ENCODE peak calls at places on chromosomes 5 and 9, in six cellular contexts. R, H, S, J, M and C are unnamed samples.

GRCh38 chr5:139654875-139655491 is 6.8 kb downstream of the CXXC5 start:
- DNase-seq in R (no peak), H (peak; percentile 55), S (no peak), J (no peak), M (no peak), C (no peak)

GRCh38 chr5:7671420-7671819 is 179.5 kb downstream of the CFAP90 start:
- DNase-seq in R (no peak), H (no peak), S (no peak), J (no peak), M (no peak), C (no peak)

GRCh38 chr5:16852251-16853005 is 83.7 kb downstream of the MYO10 start:
- DNase-seq in R (no peak), H (no peak), S (no peak), J (no peak), M (no peak), C (no peak)

GRCh38 chr5:145244788-145245187 is 590.4 kb downstream of the PRELID2 start:
- DNase-seq in R (no peak), H (no peak), S (no peak), J (no peak), M (no peak), C (no peak)

GRCh38 chr5:78549043-78549442 is 99.5 kb downstream of the LHFPL2 start:
- DNase-seq in R (no peak), H (no peak), S (peak; percentile 17), J (peak; percentile 69), M (peak; percentile 86), C (no peak)

GRCh38 chr5:123278284-123278683 is 144.9 kb downstream of the CEP120 start:
- DNase-seq in R (no peak), H (no peak), S (no peak), J (no peak), M (no peak), C (no peak)

GRCh38 chr5:96388186-96388585 is 44.9 kb downstream of the PCSK1 start:
- DNase-seq in R (no peak), H (no peak), S (no peak), J (no peak), M (no peak), C (no peak)

GRCh38 chr5:141001854-141002666 is 35.8 kb downstream of the PCDHAC2 start:
- DNase-seq in R (no peak), H (no peak), S (peak; percentile 8), J (peak; percentile 32), M (no peak), C (no peak)

GRCh38 chr9:87020169-87020935 is 73.0 kb upstream of the GAS1 start:
- DNase-seq in R (no peak), H (no peak), S (no peak), J (no peak), M (no peak), C (no peak)

GRCh38 chr9:27094640-27095039 is 14.4 kb upstream of the TEK start:
- DNase-seq in R (no peak), H (no peak), S (no peak), J (no peak), M (no peak), C (no peak)

GRCh38 chr5:127298623-127299022 is 8.0 kb downstream of the MEGF10 start:
- DNase-seq in R (no peak), H (no peak), S (no peak), J (no peak), M (no peak), C (no peak)

GRCh38 chr9:88544245-88544644 is 9.3 kb downstream of the NXNL2 start:
- DNase-seq in R (no peak), H (no peak), S (no peak), J (no peak), M (no peak), C (no peak)

GRCh38 chr5:98911221-98912040 is 17.4 kb downstream of the CHD1 start:
- DNase-seq in R (no peak), H (no peak), S (no peak), J (no peak), M (no peak), C (no peak)

GRCh38 chr9:126435105-126435504 is 108.5 kb downstream of the MVB12B start:
- DNase-seq in R (no peak), H (no peak), S (no peak), J (no peak), M (no peak), C (no peak)

GRCh38 chr5:23157169-23157568 is 304.0 kb upstream of the CDH12 start:
- DNase-seq in R (no peak), H (no peak), S (no peak), J (no peak), M (no peak), C (no peak)

GRCh38 chr5:122089614-122090013 is 11.6 kb upstream of the LOX start:
- DNase-seq in R (no peak), H (no peak), S (no peak), J (no peak), M (no peak), C (no peak)

GRCh38 chr5:96476654-96477053 is 43.6 kb upstream of the PCSK1 start:
- DNase-seq in R (no peak), H (no peak), S (no peak), J (no peak), M (no peak), C (no peak)

GRCh38 chr5:36367524-36367923 is 65.8 kb upstream of the RANBP3L start:
- DNase-seq in R (no peak), H (no peak), S (no peak), J (no peak), M (no peak), C (peak; percentile 51)

GRCh38 chr5:36369092-36369737 is 67.5 kb upstream of the RANBP3L start:
- DNase-seq in R (no peak), H (peak; percentile 26), S (no peak), J (no peak), M (no peak), C (peak; percentile 26)

GRCh38 chr5:36364473-36364872 is 62.8 kb upstream of the RANBP3L start:
- DNase-seq in R (no peak), H (no peak), S (no peak), J (no peak), M (no peak), C (no peak)

GRCh38 chr5:36363776-36364175 is 62.1 kb upstream of the RANBP3L start:
- DNase-seq in R (no peak), H (no peak), S (no peak), J (no peak), M (no peak), C (no peak)

GRCh38 chr5:36366883-36367282 is 65.2 kb upstream of the RANBP3L start:
- DNase-seq in R (no peak), H (no peak), S (no peak), J (no peak), M (no peak), C (no peak)
- H3K4me1 ChIP-seq in R (peaks cover 4% of the 10 kb centered on the region), H (peaks cover 25% of the 10 kb centered on the region), S (no peaks in the 10 kb centered on the region), J (no peaks in the 10 kb centered on the region), M (peaks cover 17% of the 10 kb centered on the region), C (peaks cover 21% of the 10 kb centered on the region)

GRCh38 chr5:54769072-54769471 is 216.3 kb downstream of the ESM1 start:
- DNase-seq in R (no peak), H (no peak), S (no peak), J (no peak), M (no peak), C (peak; percentile 19)
- TF ChIP-seq CTCF in R (no peak), H (no peak), S (no peak), J (no peak), M (no peak), C (no peak)

GRCh38 chr5:52997424-52997823 is 8.3 kb downstream of the ITGA2 start:
- DNase-seq in R (no peak), H (no peak), S (no peak), J (no peak), M (no peak), C (no peak)

GRCh38 chr5:52999357-52999949 is 10.3 kb downstream of the ITGA2 start:
- DNase-seq in R (no peak), H (no peak), S (no peak), J (no peak), M (no peak), C (no peak)

GRCh38 chr5:53001541-53001940 is 12.4 kb downstream of the ITGA2 start:
- DNase-seq in R (no peak), H (no peak), S (no peak), J (no peak), M (no peak), C (no peak)

GRCh38 chr5:52996966-52997365 is 7.8 kb downstream of the ITGA2 start:
- DNase-seq in R (no peak), H (no peak), S (no peak), J (no peak), M (no peak), C (no peak)

GRCh38 chr5:52998552-52999313 is 9.6 kb downstream of the ITGA2 start:
- DNase-seq in R (no peak), H (no peak), S (no peak), J (no peak), M (no peak), C (no peak)
- H3K4me1 ChIP-seq in R (no peaks in the 10 kb centered on the region), H (no peaks in the 10 kb centered on the region), S (no peaks in the 10 kb centered on the region), J (no peaks in the 10 kb centered on the region), M (no peaks in the 10 kb centered on the region), C (peaks cover 17% of the 10 kb centered on the region)

GRCh38 chr9:108125541-108125940 is 636.0 kb upstream of the KLF4 start:
- DNase-seq in R (no peak), H (no peak), S (no peak), J (no peak), M (no peak), C (peak; percentile 18)
- TF ChIP-seq CTCF in R (peak; percentile 21), H (no peak), S (no peak), J (no peak), M (no peak), C (peak; percentile 35)

GRCh38 chr5:152405145-152405544 is at the start of gene NMUR2:
- DNase-seq in R (no peak), H (no peak), S (no peak), J (no peak), M (no peak), C (peak; percentile 36)
- H3K4me1 ChIP-seq in R (no peaks in the 10 kb centered on the region), H (no peaks in the 10 kb centered on the region), S (no peaks in the 10 kb centered on the region), J (no peaks in the 10 kb centered on the region), M (no peaks in the 10 kb centered on the region), C (no peaks in the 10 kb centered on the region)